ENCODE peak calls at places on chromosomes 7 and 10, in ten cellular contexts. O is left lung; E is mesendoderm; H is CD8-positive, alpha-beta memory T cell; S is heart left ventricle; J is pancreas; W is Peyer's patch; G is uterus; Y is mucosa of descending colon; P is GM23338. F is an unnamed sample. For H3K4me1, the result is how much of the 10 kb centered on the place peaks cover.

GRCh38 chr10:75191821-75192568 is 18.6 kb upstream of the VDAC2 start:
- DNase-seq in O (peak), E (peak), H (no peak), S (peak), J (peak), W (peak), G (peak), Y (peak), P (no peak), F (peak)

GRCh38 chr7:122219253-122219865 is 75.3 kb upstream of the AASS start:
- DNase-seq in O (no peak), E (no peak), H (no peak), S (no peak), J (no peak), W (no peak), G (no peak), Y (peak), P (peak), F (no peak)

GRCh38 chr10:60029441-60029840 is 123.1 kb upstream of the CCDC6 start:
- DNase-seq in O (no peak), E (no peak), H (no peak), S (no peak), J (no peak), W (no peak), G (no peak), Y (no peak), P (no peak), F (no peak)

GRCh38 chr10:31101123-31101522 is 69.5 kb upstream of the ZNF438 start:
- DNase-seq in O (no peak), E (no peak), H (no peak), S (no peak), J (no peak), W (no peak), G (no peak), Y (no peak), P (no peak), F (no peak)

GRCh38 chr10:113857210-113857609 is 2.7 kb downstream of the NHLRC2 start:
- DNase-seq in O (no peak), E (no peak), H (no peak), S (no peak), J (no peak), W (no peak), G (no peak), Y (no peak), P (no peak), F (no peak)

GRCh38 chr7:516606-517456 is 2.8 kb downstream of the PDGFA start:
- DNase-seq in O (no peak), E (peak), H (no peak), S (peak), J (peak), W (peak), G (peak), Y (peak), P (peak), F (no peak)

GRCh38 chr7:54349259-54349658 is 192.9 kb upstream of the VSTM2A start:
- DNase-seq in O (no peak), E (peak), H (no peak), S (no peak), J (no peak), W (no peak), G (no peak), Y (no peak), P (no peak), F (no peak)

GRCh38 chr10:43061764-43062163 is 15.1 kb upstream of the RET start:
- DNase-seq in O (peak), E (no peak), H (no peak), S (no peak), J (no peak), W (no peak), G (no peak), Y (no peak), P (no peak), F (no peak)

GRCh38 chr10:67779455-67780205 is 58.4 kb downstream of the DNAJC12 start:
- DNase-seq in O (no peak), E (peak), H (peak), S (peak), J (peak), W (peak), G (peak), Y (peak), P (peak), F (peak)

GRCh38 chr10:69807122-69807521 is 5.4 kb downstream of the COL13A1 start:
- DNase-seq in O (no peak), E (no peak), H (no peak), S (no peak), J (no peak), W (no peak), G (no peak), Y (no peak), P (no peak), F (no peak)

GRCh38 chr10:84563868-84564267 is 235.5 kb downstream of the CCSER2 start:
- DNase-seq in O (no peak), E (no peak), H (no peak), S (no peak), J (no peak), W (no peak), G (no peak), Y (no peak), P (no peak), F (no peak)

GRCh38 chr10:133042061-133042460 is 45.7 kb upstream of the ADGRA1 start:
- DNase-seq in O (no peak), E (no peak), H (no peak), S (no peak), J (no peak), W (no peak), G (no peak), Y (no peak), P (no peak), F (no peak)

GRCh38 chr10:133042816-133043215 is 44.9 kb upstream of the ADGRA1 start:
- DNase-seq in O (peak), E (no peak), H (no peak), S (peak), J (no peak), W (no peak), G (no peak), Y (no peak), P (no peak), F (no peak)

GRCh38 chr10:133039823-133040704 is 47.7 kb upstream of the ADGRA1 start:
- DNase-seq in O (no peak), E (no peak), H (no peak), S (no peak), J (peak), W (no peak), G (no peak), Y (peak), P (no peak), F (no peak)

GRCh38 chr10:133039107-133039822 is 48.5 kb upstream of the ADGRA1 start:
- DNase-seq in O (no peak), E (peak), H (no peak), S (no peak), J (no peak), W (no peak), G (no peak), Y (no peak), P (peak), F (no peak)

DNA sequence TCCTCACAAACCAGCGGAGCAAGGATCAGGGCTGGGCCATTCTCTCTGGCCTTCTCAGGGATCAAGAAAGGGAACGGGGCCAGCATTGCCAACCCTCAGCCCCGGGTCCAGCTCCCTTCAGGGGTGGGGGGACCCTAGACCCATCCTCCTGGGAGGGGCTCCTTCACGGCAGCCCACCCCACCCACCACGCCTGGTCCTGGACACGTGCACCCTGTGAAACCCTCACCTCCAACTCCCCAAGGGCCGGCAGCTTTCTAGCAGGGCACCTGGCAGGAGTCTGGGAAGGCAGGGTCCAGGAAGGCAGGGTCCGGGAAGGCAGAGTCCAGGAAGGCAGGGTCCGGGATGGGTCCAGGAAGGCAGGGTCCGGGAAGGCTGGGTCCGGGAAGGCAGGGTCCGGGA is 46.6 kb upstream of the ADGRA1 start:
- DNase-seq in O (no peak), E (no peak), H (no peak), S (no peak), J (no peak), W (no peak), G (no peak), Y (no peak), P (no peak), F (no peak)
- H3K4me1 ChIP-seq in O (under half), E (under half), H (under half), S (under half), J (under half), W (under half), G (under half), Y (under half), P (under half), F (under half)

GRCh38 chr7:128100949-128101713 is 69.9 kb upstream of the LRRC4 start:
- DNase-seq in O (no peak), E (no peak), H (no peak), S (no peak), J (no peak), W (no peak), G (no peak), Y (no peak), P (no peak), F (no peak)

GRCh38 chr7:128104109-128104742 is 73.0 kb upstream of the LRRC4 start:
- DNase-seq in O (no peak), E (no peak), H (no peak), S (peak), J (no peak), W (peak), G (no peak), Y (no peak), P (peak), F (no peak)

GRCh38 chr7:128105228-128106022 is 74.2 kb upstream of the LRRC4 start:
- DNase-seq in O (no peak), E (no peak), H (no peak), S (no peak), J (no peak), W (no peak), G (no peak), Y (no peak), P (no peak), F (no peak)

GRCh38 chr7:128102490-128103291 is 71.5 kb upstream of the LRRC4 start:
- DNase-seq in O (no peak), E (no peak), H (no peak), S (no peak), J (no peak), W (no peak), G (no peak), Y (no peak), P (no peak), F (no peak)

DNA sequence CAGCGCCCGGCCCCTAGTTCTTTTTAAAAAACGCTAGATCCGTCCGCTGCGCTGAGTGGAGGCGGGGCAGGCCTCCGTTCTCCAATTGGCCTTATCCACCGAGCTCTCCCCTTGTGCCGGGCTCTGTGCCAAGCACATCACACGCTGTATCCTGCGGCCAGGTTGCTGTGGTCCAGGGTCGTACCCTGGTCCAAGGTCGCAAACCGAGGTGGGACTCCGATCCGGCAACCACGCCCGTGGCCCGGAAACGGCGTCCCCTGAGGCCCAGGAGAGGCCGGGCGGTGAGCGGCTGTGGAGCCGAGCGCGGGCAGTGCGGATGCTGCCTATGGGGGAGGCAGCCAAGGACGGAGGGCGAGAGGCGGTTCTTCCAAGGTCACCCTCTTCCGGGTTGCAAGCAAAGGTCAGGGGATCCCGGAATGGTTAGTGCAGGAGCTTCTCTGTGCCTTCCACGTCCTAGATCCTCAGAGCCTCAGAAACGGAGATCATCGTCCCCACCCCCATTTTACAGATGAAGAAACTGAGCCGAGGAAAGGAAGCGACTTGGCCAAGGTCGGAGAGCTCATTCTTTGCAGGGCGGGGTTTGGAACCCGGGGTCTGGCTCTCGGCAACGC is 72.4 kb upstream of the LRRC4 start:
- DNase-seq in O (no peak), E (no peak), H (no peak), S (peak), J (peak), W (peak), G (no peak), Y (peak), P (peak), F (no peak)
- H3K4me3 ChIP-seq in O (peak), E (no peak), H (peak), S (peak), J (no peak), W (peak), G (peak), Y (no peak), P (peak), F (peak)

GRCh38 chr10:12793106-12793505 is 208.4 kb downstream of the CCDC3 start:
- DNase-seq in O (no peak), E (no peak), H (no peak), S (no peak), J (no peak), W (no peak), G (no peak), Y (no peak), P (no peak), F (no peak)

GRCh38 chr10:12795723-12796122 is 205.8 kb downstream of the CCDC3 start:
- DNase-seq in O (no peak), E (no peak), H (no peak), S (no peak), J (no peak), W (no peak), G (no peak), Y (no peak), P (no peak), F (no peak)

GRCh38 chr10:12797471-12798262 is 203.8 kb downstream of the CCDC3 start:
- DNase-seq in O (no peak), E (peak), H (no peak), S (no peak), J (no peak), W (no peak), G (no peak), Y (no peak), P (no peak), F (no peak)

GRCh38 chr10:12796431-12797185 is 204.9 kb downstream of the CCDC3 start:
- DNase-seq in O (no peak), E (no peak), H (no peak), S (no peak), J (no peak), W (no peak), G (no peak), Y (no peak), P (no peak), F (no peak)

DNA sequence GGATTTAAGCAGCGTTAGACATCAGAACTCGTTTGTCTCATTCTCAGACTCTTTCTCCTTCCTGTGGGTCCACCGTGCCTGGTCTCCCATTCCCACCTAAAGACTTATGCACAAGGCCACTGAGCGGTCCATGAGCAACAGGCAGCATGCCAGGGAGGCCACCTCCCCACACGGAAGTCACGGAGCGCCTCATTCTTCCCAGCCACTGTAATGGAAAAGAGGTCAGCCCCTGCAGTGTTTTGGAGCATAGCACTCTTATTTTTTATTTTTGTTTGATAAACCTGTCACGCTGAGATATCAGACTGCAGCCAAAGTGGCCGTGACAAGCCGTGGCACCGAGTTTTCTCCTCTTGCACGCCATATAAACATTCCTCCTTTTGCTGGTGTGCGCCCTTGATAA is 206.2 kb downstream of the CCDC3 start:
- DNase-seq in O (no peak), E (no peak), H (no peak), S (no peak), J (no peak), W (no peak), G (no peak), Y (no peak), P (no peak), F (no peak)
- H3K4me1 ChIP-seq in O (under half), E (under half), H (under half), S (under half), J (under half), W (under half), G (under half), Y (under half), P (under half), F (under half)

DNA sequence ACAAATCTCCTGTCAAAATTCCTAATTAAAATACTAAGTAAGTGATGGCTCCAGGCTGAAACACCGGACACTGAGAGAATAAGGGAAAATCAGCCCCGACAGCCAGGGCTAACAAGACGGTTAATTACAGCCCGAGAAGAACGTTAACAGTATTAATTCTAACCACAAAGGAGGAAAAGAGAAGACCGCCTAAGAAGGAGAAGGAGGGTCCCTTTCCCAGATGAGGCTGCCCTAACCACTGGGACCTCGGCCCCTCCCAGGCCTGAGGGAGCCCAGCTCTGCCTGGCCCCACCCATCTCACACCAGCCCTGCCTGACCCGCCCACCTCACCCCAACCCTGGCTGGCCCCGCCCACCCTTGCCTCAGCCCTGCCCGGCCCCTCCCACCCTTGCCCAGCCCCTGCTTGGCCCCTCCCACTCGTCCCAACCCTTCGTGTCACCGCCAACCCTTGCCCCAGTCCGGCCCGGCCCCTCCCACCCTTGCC is 51.3 kb downstream of the PWWP2B start:
- DNase-seq in O (peak), E (peak), H (peak), S (peak), J (peak), W (peak), G (peak), Y (peak), P (peak), F (no peak)
- H3K4me3 ChIP-seq in O (peak), E (no peak), H (peak), S (no peak), J (no peak), W (no peak), G (no peak), Y (no peak), P (no peak), F (no peak)

GRCh38 chr7:30800785-30801252 is 29.6 kb downstream of the MINDY4 start:
- DNase-seq in O (no peak), E (peak), H (peak), S (peak), J (peak), W (peak), G (peak), Y (peak), P (peak), F (no peak)
- H3K4me1 ChIP-seq in O (under half), E (under half), H (under half), S (under half), J (under half), W (under half), G (under half), Y (under half), P (under half), F (half or more)

GRCh38 chr10:91462423-91462822 is 52.3 kb downstream of the HECTD2 start:
- DNase-seq in O (no peak), E (no peak), H (no peak), S (no peak), J (no peak), W (no peak), G (no peak), Y (no peak), P (no peak), F (no peak)
- H3K4me3 ChIP-seq in O (no peak), E (no peak), H (no peak), S (no peak), J (no peak), W (no peak), G (no peak), Y (no peak), P (no peak), F (no peak)

GRCh38 chr7:70703785-70704184 is 428.2 kb upstream of the GALNT17 start:
- DNase-seq in O (no peak), E (peak), H (no peak), S (no peak), J (no peak), W (no peak), G (no peak), Y (no peak), P (peak), F (no peak)

GRCh38 chr7:70706204-70706603 is 425.7 kb upstream of the GALNT17 start:
- DNase-seq in O (no peak), E (peak), H (no peak), S (no peak), J (no peak), W (no peak), G (no peak), Y (no peak), P (peak), F (no peak)

GRCh38 chr7:70707823-70708243 is 424.1 kb upstream of the GALNT17 start:
- DNase-seq in O (no peak), E (no peak), H (no peak), S (no peak), J (no peak), W (no peak), G (no peak), Y (no peak), P (no peak), F (no peak)

GRCh38 chr7:70704921-70705346 is 427.0 kb upstream of the GALNT17 start:
- DNase-seq in O (no peak), E (no peak), H (no peak), S (no peak), J (no peak), W (no peak), G (no peak), Y (no peak), P (no peak), F (no peak)

GRCh38 chr7:70706698-70707097 is 425.2 kb upstream of the GALNT17 start:
- DNase-seq in O (no peak), E (no peak), H (no peak), S (no peak), J (no peak), W (no peak), G (no peak), Y (no peak), P (no peak), F (no peak)
- H3K4me1 ChIP-seq in O (under half), E (under half), H (under half), S (under half), J (under half), W (under half), G (under half), Y (under half), P (half or more), F (under half)

GRCh38 chr10:86363833-86364511 is 2.6 kb downstream of the GRID1 start:
- DNase-seq in O (no peak), E (no peak), H (no peak), S (no peak), J (no peak), W (peak), G (no peak), Y (no peak), P (no peak), F (no peak)

GRCh38 chr10:86363184-86363832 is 3.3 kb downstream of the GRID1 start:
- DNase-seq in O (peak), E (peak), H (no peak), S (peak), J (peak), W (peak), G (no peak), Y (no peak), P (peak), F (no peak)

GRCh38 chr10:86362129-86362527 is 4.5 kb downstream of the GRID1 start:
- DNase-seq in O (peak), E (no peak), H (no peak), S (no peak), J (no peak), W (peak), G (no peak), Y (no peak), P (no peak), F (no peak)

GRCh38 chr10:86361134-86362128 is 5.2 kb downstream of the GRID1 start:
- DNase-seq in O (peak), E (no peak), H (no peak), S (peak), J (no peak), W (peak), G (no peak), Y (no peak), P (no peak), F (no peak)

GRCh38 chr10:86362566-86363183 is 3.9 kb downstream of the GRID1 start:
- DNase-seq in O (no peak), E (no peak), H (no peak), S (no peak), J (no peak), W (peak), G (peak), Y (no peak), P (peak), F (no peak)
- H3K4me3 ChIP-seq in O (peak), E (no peak), H (no peak), S (no peak), J (no peak), W (no peak), G (no peak), Y (no peak), P (peak), F (peak)

GRCh38 chr10:95836610-95837367 is 71.0 kb upstream of the CC2D2B start:
- DNase-seq in O (no peak), E (no peak), H (no peak), S (no peak), J (no peak), W (no peak), G (no peak), Y (no peak), P (no peak), F (no peak)
- H3K4me1 ChIP-seq in O (under half), E (under half), H (under half), S (under half), J (under half), W (under half), G (under half), Y (under half), P (under half), F (under half)

GRCh38 chr7:98102170-98102569 is 4.5 kb upstream of the LMTK2 start:
- DNase-seq in O (no peak), E (no peak), H (no peak), S (no peak), J (no peak), W (no peak), G (no peak), Y (no peak), P (no peak), F (no peak)
- H3K4me3 ChIP-seq in O (no peak), E (no peak), H (no peak), S (no peak), J (no peak), W (no peak), G (no peak), Y (no peak), P (no peak), F (no peak)